ENCODE peak calls at places on chromosome 10, in nine cellular contexts. K, U, H, S, D, O, I, B and L are unnamed samples.

GRCh38 chr10:75773139-75773801 is 341.8 kb downstream of the LRMDA start:
- DNase-seq in K (no peak), U (peak), H (no peak), S (no peak), D (no peak), O (no peak), I (peak), B (no peak), L (peak)

GRCh38 chr10:80459047-80459865 is 5.1 kb downstream of the TSPAN14 start:
- DNase-seq in K (no peak), U (no peak), H (no peak), S (no peak), D (no peak), O (peak), I (peak), B (peak), L (peak)

GRCh38 chr10:43263551-43264323 is 3.1 kb downstream of the RASGEF1A start:
- DNase-seq in K (no peak), U (no peak), H (no peak), S (no peak), D (no peak), O (peak), I (peak), B (no peak), L (no peak)

GRCh38 chr10:11261687-11262086 is 244.0 kb downstream of the CELF2 start:
- DNase-seq in K (no peak), U (no peak), H (no peak), S (no peak), D (no peak), O (no peak), I (no peak), B (peak), L (no peak)

GRCh38 chr10:15348579-15348978 is 22.5 kb downstream of the FAM171A1 start:
- DNase-seq in K (no peak), U (no peak), H (no peak), S (peak), D (no peak), O (no peak), I (no peak), B (peak), L (no peak)

GRCh38 chr10:130800281-130800680 is 511.2 kb downstream of the TCERG1L start:
- DNase-seq in K (no peak), U (no peak), H (no peak), S (no peak), D (no peak), O (no peak), I (no peak), B (no peak), L (no peak)

GRCh38 chr10:31475514-31475913 is 156.5 kb downstream of the ZEB1 start:
- DNase-seq in K (no peak), U (no peak), H (no peak), S (no peak), D (no peak), O (no peak), I (no peak), B (no peak), L (no peak)

GRCh38 chr10:119268871-119269506 is 61.6 kb downstream of the GRK5 start:
- DNase-seq in K (no peak), U (no peak), H (no peak), S (peak), D (no peak), O (no peak), I (no peak), B (peak), L (peak)

GRCh38 chr10:58473966-58474365 is 38.7 kb upstream of the BICC1 start:
- DNase-seq in K (no peak), U (no peak), H (no peak), S (no peak), D (no peak), O (no peak), I (no peak), B (no peak), L (no peak)

GRCh38 chr10:52208394-52208793 is 105.7 kb upstream of the DKK1 start:
- DNase-seq in K (no peak), U (no peak), H (no peak), S (no peak), D (no peak), O (no peak), I (no peak), B (no peak), L (no peak)

GRCh38 chr10:125344573-125345121 is 184.3 kb upstream of the CTBP2 start:
- DNase-seq in K (no peak), U (no peak), H (no peak), S (no peak), D (no peak), O (no peak), I (peak), B (no peak), L (no peak)

GRCh38 chr10:96863922-96864543 is 31.9 kb downstream of the LCOR start:
- DNase-seq in K (peak), U (no peak), H (no peak), S (peak), D (no peak), O (no peak), I (no peak), B (no peak), L (peak)

GRCh38 chr10:59830601-59831259 is 75.6 kb downstream of the CCDC6 start:
- DNase-seq in K (peak), U (peak), H (no peak), S (peak), D (no peak), O (no peak), I (peak), B (peak), L (peak)

GRCh38 chr10:29736325-29737208 is 101.8 kb upstream of the SVIL start:
- DNase-seq in K (no peak), U (peak), H (no peak), S (peak), D (no peak), O (peak), I (peak), B (peak), L (no peak)
- TF ChIP-seq POLR2A in K (no peak), U (peak), H (peak), S (peak), D (peak), O (peak), I (no peak), B (peak), L (no peak)

GRCh38 chr10:100763043-100763747 is 17.8 kb downstream of the PAX2 start:
- DNase-seq in K (no peak), U (no peak), H (no peak), S (no peak), D (no peak), O (no peak), I (no peak), B (no peak), L (no peak)

GRCh38 chr10:100761191-100761590 is 15.8 kb downstream of the PAX2 start:
- DNase-seq in K (no peak), U (no peak), H (no peak), S (no peak), D (no peak), O (no peak), I (no peak), B (no peak), L (no peak)

GRCh38 chr10:100760726-100761125 is 15.3 kb downstream of the PAX2 start:
- DNase-seq in K (no peak), U (no peak), H (no peak), S (no peak), D (no peak), O (no peak), I (no peak), B (no peak), L (no peak)

GRCh38 chr10:100755821-100756220 is 10.4 kb downstream of the PAX2 start:
- DNase-seq in K (no peak), U (no peak), H (no peak), S (no peak), D (no peak), O (no peak), I (no peak), B (no peak), L (no peak)

GRCh38 chr10:100759331-100759730 is 13.9 kb downstream of the PAX2 start:
- DNase-seq in K (no peak), U (no peak), H (no peak), S (no peak), D (no peak), O (no peak), I (no peak), B (no peak), L (peak)
- TF ChIP-seq CTCF in K (peak), U (no peak), H (no peak), S (no peak), D (no peak), O (no peak), I (no peak), B (no peak), L (no peak)

GRCh38 chr10:83764681-83765080 is 374.6 kb upstream of the GHITM start:
- DNase-seq in K (no peak), U (no peak), H (no peak), S (no peak), D (no peak), O (no peak), I (no peak), B (no peak), L (no peak)

GRCh38 chr10:83765711-83766110 is 373.6 kb upstream of the GHITM start:
- DNase-seq in K (no peak), U (no peak), H (no peak), S (no peak), D (no peak), O (no peak), I (no peak), B (no peak), L (no peak)

DNA sequence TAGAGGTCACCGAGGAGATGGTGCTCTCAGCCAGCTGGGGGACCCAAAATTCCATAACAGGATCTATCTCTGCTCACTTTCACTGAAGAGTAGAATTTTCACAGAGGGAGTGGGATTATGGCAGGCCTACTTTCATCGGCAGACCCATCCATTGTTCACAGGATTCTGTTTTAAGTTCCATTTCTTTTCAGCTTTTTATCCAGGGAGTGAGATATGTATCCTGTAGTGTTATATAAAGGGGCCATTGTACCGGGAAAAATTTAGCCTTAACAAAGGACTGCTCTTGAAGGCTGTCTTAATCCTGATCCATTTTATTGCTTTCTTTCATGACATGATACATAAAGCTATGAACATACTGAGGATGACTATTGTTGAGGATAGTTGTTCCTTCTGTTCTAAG is 369.9 kb upstream of the GHITM start:
- DNase-seq in K (no peak), U (no peak), H (no peak), S (no peak), D (no peak), O (no peak), I (no peak), B (no peak), L (no peak)
- H3K4me3 ChIP-seq in K (no peak), U (no peak), H (no peak), S (no peak), D (no peak), O (no peak), I (no peak), B (no peak), L (no peak)

DNA sequence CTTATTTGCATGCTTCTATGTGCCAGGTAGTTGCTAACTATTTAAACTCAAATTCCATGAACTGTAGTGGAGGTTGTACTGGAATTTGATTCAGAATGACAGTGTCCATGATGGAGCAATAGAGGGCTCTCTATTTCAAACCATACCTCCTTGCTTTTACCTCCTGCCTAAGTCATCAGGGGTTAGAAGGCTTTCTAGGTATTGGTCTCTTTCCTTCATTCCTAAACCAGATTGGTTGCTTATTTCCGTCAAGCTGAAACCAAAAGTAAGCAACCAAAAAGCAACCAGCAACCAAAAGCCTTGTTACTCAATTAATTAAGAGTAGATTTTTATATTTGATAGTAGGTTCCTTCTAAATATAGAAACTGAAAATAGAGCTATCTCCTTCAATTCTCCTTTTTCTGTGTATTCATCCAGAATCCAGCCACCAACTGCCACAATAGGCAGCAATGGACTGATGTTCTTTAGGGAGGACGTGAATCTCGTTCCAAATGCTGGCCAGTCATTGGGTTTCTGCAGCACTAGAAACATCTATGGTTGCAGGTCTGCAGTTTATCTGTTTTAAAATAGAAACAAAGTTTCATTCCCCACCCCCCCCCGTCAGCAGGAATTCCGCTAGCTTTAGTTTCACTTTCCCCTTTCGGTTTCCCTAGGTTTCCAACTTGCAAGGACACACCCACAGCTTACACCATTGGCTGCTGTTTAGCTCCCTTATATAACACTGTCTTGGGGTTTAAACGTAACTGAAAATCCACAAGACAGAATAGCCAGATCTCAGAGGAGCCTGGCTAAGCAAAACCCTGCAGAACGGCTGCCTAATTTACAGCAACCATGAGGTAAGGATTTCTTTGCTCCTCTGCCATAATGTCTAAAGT is at the start of gene IFIT1:
- DNase-seq in K (peak), U (peak), H (peak), S (peak), D (no peak), O (no peak), I (peak), B (peak), L (peak)
- TF ChIP-seq POLR2A in K (peak), U (peak), H (peak), S (no peak), D (peak), O (peak), I (no peak), B (peak), L (peak)

GRCh38 chr10:6721480-6721879 is 141.4 kb upstream of the PRKCQ start:
- DNase-seq in K (peak), U (peak), H (peak), S (peak), D (no peak), O (no peak), I (no peak), B (peak), L (no peak)
- TF ChIP-seq CTCF in K (no peak), U (no peak), H (no peak), S (peak), D (no peak), O (no peak), I (no peak), B (no peak), L (no peak)

GRCh38 chr10:4776234-4776638 is 49.8 kb upstream of the AKR1E2 start:
- DNase-seq in K (no peak), U (no peak), H (no peak), S (no peak), D (no peak), O (no peak), I (no peak), B (no peak), L (no peak)

GRCh38 chr10:4780782-4781181 is 45.2 kb upstream of the AKR1E2 start:
- DNase-seq in K (no peak), U (no peak), H (no peak), S (peak), D (no peak), O (no peak), I (no peak), B (no peak), L (no peak)

GRCh38 chr10:4781955-4782354 is 44.1 kb upstream of the AKR1E2 start:
- DNase-seq in K (no peak), U (no peak), H (no peak), S (no peak), D (no peak), O (no peak), I (no peak), B (no peak), L (no peak)

GRCh38 chr10:4778761-4779160 is 47.2 kb upstream of the AKR1E2 start:
- DNase-seq in K (no peak), U (no peak), H (no peak), S (peak), D (no peak), O (no peak), I (no peak), B (no peak), L (no peak)

DNA sequence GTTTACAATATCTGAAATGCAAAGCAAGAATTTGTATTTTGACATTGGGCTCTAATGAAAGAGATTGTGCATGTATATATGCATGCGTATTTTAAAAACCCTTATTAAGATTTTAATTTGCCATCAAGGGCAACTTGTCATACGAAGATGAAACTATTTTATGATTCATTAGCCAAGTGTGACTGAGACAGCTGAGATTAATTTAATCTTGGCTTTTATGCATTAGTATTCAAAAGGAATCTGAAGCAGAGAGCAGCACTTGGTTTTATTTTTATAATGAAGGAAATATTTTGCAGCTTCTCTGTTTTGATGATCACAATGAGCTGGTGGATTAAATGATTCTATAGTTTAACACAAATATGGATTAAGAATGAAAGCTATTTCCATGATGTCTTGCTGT is 45.9 kb upstream of the AKR1E2 start:
- DNase-seq in K (no peak), U (no peak), H (no peak), S (no peak), D (no peak), O (no peak), I (no peak), B (no peak), L (no peak)
- H3K4me3 ChIP-seq in K (no peak), U (no peak), H (no peak), S (peak), D (no peak), O (no peak), I (no peak), B (no peak), L (no peak)

DNA sequence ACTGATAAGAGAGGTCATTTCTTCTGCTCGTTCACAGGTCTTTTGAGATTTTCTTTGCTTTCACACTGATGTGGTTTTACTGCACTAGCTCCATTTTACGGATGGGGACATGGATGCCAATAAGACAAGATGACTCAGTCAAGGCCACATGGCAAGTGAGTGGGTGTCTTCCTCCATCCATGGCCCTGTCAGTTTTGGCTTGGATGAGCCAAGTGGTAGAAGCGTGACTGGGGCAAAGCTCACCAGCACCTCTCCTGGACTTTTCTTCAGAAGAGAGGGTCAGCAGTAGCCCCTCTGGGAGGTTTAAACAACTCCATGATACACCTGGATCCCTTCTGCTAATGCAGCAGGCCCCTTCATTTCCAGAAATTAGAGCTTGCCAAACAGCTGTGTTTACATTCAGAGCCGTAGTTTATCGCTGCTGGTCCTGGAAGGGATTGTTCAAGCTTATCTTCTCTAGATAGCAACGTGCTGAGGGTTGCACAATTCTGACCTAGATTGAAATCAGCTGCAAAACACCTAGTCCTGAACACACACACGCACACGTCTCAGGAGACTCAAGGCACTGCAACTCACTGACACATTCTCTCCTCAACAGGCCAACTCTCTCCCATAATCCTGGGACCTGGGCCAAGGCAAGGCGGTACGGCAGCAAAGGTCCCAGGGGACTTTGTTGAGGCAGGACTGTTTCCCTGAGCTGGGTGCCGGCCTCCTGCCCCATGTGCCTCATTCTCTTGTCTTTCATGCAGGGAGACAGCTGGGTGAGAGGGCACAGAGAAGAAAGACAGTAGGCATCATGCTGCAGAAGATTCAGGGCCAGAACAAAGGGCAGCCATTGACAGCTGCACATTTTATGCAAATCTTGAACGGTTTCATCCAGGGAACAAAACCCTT is 14.2 kb upstream of the PDCD4 start:
- DNase-seq in K (no peak), U (no peak), H (peak), S (peak), D (no peak), O (no peak), I (peak), B (no peak), L (peak)
- TF ChIP-seq POLR2A in K (no peak), U (no peak), H (no peak), S (no peak), D (peak), O (no peak), I (no peak), B (no peak), L (no peak)

DNA sequence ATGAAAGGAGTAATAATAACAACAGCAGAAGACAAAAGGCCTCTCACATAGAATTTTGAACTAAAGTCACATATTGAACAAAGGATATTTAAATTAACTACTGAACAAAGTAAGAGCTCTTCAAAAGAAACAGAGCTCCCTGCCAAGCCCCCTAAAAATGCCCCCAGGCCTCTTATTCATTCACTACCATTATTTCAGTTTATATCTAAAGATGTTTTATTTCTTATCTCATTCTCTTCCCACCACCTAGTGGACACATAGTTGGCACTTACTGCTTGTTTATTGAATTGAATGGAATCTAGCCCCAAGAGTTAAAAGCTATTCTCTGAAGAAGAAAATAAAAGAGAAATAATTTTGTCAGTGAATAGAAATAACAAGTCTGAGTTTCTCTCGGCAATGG is 37.4 kb downstream of the VCL start:
- DNase-seq in K (no peak), U (no peak), H (no peak), S (peak), D (no peak), O (no peak), I (no peak), B (no peak), L (peak)
- TF ChIP-seq CTCF in K (peak), U (no peak), H (no peak), S (peak), D (no peak), O (peak), I (no peak), B (no peak), L (no peak)

DNA sequence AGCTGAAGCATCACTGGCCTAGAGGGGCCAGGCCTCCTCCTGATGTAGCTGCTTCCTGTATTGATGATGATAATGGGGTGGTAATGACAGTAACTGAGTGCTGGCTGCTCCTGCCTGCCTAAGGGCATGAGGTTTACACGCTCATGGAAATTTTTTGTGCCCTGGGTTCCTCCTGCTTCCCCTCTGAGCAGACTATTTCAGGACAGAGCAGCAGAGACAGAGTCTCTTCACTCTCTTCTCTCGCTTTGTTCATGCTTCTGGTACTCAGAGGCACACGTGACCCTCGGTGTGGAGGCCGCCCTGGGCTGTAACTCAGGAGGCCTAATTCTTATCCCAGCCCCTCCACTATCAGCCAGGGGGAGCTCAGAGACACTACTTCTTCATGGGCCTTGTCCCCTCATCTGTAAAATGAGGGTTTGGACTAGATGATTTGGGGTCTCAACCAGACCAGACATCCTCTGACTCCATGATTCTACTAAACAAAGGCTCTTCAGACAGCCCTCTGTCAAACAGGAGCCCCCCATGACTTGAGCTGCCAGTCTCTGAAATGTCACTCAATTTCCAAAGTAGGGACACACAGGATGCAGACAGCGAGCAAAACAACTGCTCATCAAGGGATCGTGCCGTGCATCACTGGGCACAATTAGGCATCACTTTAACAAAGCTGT is 27.7 kb downstream of the LRRC20 start:
- DNase-seq in K (no peak), U (no peak), H (no peak), S (no peak), D (no peak), O (no peak), I (no peak), B (no peak), L (no peak)
- H3K4me3 ChIP-seq in K (no peak), U (no peak), H (no peak), S (no peak), D (no peak), O (no peak), I (no peak), B (no peak), L (peak)